ENCODE peak calls at places on chromosomes 12 and 14, in six cellular contexts. P is K562, W is GM12878, G is H1, E is HepG2, T is SK-N-SH. I is an unnamed sample.

GRCh38 chr12:132483208-132483607 is 6.7 kb upstream of the FBRSL1 start:
- DNase-seq in P (no peak), W (no peak), G (no peak), E (no peak), T (no peak), I (no peak)

GRCh38 chr14:94424371-94424770 is 28.2 kb downstream of the SERPINA11 start:
- DNase-seq in P (no peak), W (no peak), G (no peak), E (no peak), T (no peak), I (no peak)

GRCh38 chr14:49971156-49972141 is 78.6 kb downstream of the ARF6 start:
- DNase-seq in P (peak; percentile 23), W (peak; percentile 89), G (no peak), E (no peak), T (no peak), I (peak; percentile 27)

GRCh38 chr12:58470266-58471010 is 449.9 kb downstream of the LRIG3 start:
- DNase-seq in P (no peak), W (peak; percentile 9), G (no peak), E (no peak), T (no peak), I (no peak)

GRCh38 chr12:21991526-21991925 is 50.3 kb upstream of the ABCC9 start:
- DNase-seq in P (no peak), W (no peak), G (no peak), E (no peak), T (no peak), I (no peak)

GRCh38 chr12:56375598-56376434 is 13.2 kb upstream of the APOF start:
- DNase-seq in P (peak; percentile 62), W (no peak), G (no peak), E (no peak), T (no peak), I (no peak)

GRCh38 chr14:88933203-88933602 is 108.8 kb downstream of the TTC8 start:
- DNase-seq in P (no peak), W (no peak), G (no peak), E (no peak), T (no peak), I (no peak)

GRCh38 chr14:94180655-94181271 is 6.6 kb downstream of the PPP4R4 start:
- DNase-seq in P (peak; percentile 29), W (peak; percentile 20), G (no peak), E (peak; percentile 67), T (peak; percentile 38), I (no peak)

GRCh38 chr12:64332296-64332695 is 58.3 kb downstream of the C12orf56 start:
- DNase-seq in P (no peak), W (no peak), G (no peak), E (no peak), T (no peak), I (no peak)

GRCh38 chr14:54535126-54535525 is 25.4 kb downstream of the CGRRF1 start:
- DNase-seq in P (no peak), W (no peak), G (no peak), E (no peak), T (no peak), I (no peak)

GRCh38 chr12:109944975-109945374 is 44.9 kb downstream of the TCHP start:
- DNase-seq in P (no peak), W (no peak), G (peak; percentile 73), E (peak; percentile 58), T (peak; percentile 60), I (no peak)

GRCh38 chr14:72793154-72793725 is 100.7 kb downstream of the DPF3 start:
- DNase-seq in P (no peak), W (no peak), G (no peak), E (no peak), T (no peak), I (no peak)

GRCh38 chr14:97791072-97791471 is 993.9 kb downstream of the VRK1 start:
- DNase-seq in P (no peak), W (no peak), G (no peak), E (no peak), T (no peak), I (no peak)

GRCh38 chr12:9813821-9814798 is 13.2 kb upstream of the KLRF1 start:
- DNase-seq in P (peak; percentile 61), W (peak; percentile 23), G (peak; percentile 70), E (peak; percentile 9), T (peak; percentile 55), I (peak; percentile 91)

GRCh38 chr12:96241484-96242256 is 47.5 kb downstream of the ELK3 start:
- DNase-seq in P (no peak), W (no peak), G (no peak), E (no peak), T (no peak), I (no peak)

GRCh38 chr12:121568971-121569808 is 11.6 kb downstream of the KDM2B start:
- DNase-seq in P (no peak), W (no peak), G (no peak), E (no peak), T (no peak), I (no peak)

GRCh38 chr12:110198386-110198785 is 74.2 kb downstream of the IFT81 start:
- DNase-seq in P (no peak), W (no peak), G (no peak), E (no peak), T (no peak), I (no peak)

GRCh38 chr14:61512508-61512907 is 182.8 kb upstream of the HIF1A start:
- DNase-seq in P (no peak), W (no peak), G (no peak), E (no peak), T (no peak), I (no peak)

GRCh38 chr12:13204428-13204827 is 7.9 kb downstream of the EMP1 start:
- DNase-seq in P (no peak), W (no peak), G (no peak), E (no peak), T (no peak), I (no peak)

GRCh38 chr12:105451211-105451610 is 120.7 kb downstream of the C12orf75 start:
- DNase-seq in P (no peak), W (no peak), G (no peak), E (no peak), T (no peak), I (no peak)

GRCh38 chr12:12837025-12837872 is 24.1 kb downstream of the DDX47 start:
- DNase-seq in P (peak; percentile 44), W (no peak), G (no peak), E (peak; percentile 37), T (peak; percentile 66), I (peak; percentile 5)

GRCh38 chr14:74616507-74616906 is 4.5 kb upstream of the LTBP2 start:
- DNase-seq in P (peak; percentile 47), W (no peak), G (no peak), E (no peak), T (no peak), I (no peak)

DNA sequence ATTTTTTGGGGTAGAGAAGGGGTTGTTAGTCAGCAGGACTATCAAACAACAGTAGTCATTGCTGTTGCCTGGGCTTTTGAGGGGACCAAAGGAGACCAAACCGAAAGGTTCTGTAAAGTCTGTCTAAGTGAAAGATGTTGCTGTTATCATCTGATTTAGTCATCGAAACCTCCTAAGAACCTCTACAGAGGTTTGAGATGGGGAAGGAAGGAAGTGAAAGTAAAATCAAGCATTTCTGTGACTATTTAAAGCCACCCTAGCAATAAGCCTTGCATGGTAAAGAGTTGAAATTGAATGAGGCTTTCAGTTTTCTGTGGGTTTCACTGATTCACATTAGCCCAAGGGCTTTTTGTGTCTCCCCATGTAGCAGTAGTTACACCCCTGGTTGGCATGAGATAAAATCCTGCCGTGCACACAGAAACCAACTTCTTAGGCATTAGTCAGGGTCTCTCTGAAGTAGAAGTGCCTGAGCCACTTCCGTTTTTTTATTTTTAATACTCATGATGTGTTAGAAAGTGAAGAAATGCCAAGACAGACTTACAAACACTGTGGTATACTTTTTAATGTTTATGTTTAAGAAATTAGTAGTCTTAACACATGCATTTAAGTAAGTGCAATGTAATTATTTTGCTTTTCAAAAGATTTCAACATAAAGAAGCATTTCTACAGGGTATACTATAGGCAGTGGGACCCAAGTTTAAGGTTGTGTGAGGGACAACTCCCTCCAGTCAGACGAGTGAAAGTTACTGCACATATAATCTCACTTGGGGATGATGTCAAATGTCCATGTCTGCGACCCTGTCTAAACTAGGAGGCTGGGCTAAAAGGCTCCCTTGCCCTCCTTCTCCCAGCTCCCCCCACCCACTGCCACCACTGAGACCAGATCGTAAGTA is 50.4 kb downstream of the DYRK2 start:
- DNase-seq in P (no peak), W (peak; percentile 98), G (no peak), E (no peak), T (no peak), I (peak; percentile 10)
- H3K4me3 ChIP-seq in P (no peak overlapping the region), W (no peak overlapping the region), G (no peak overlapping the region), E (no peak overlapping the region), T (peak overlapping the region; percentile 40), I (peak overlapping the region; percentile 3)

GRCh38 chr14:38848243-38848642 is 254.8 kb downstream of the SEC23A start:
- DNase-seq in P (no peak), W (no peak), G (no peak), E (no peak), T (no peak), I (no peak)

GRCh38 chr14:38850664-38851063 is 252.4 kb downstream of the SEC23A start:
- DNase-seq in P (no peak), W (no peak), G (no peak), E (no peak), T (no peak), I (no peak)

GRCh38 chr14:38855513-38855912 is 247.5 kb downstream of the SEC23A start:
- DNase-seq in P (no peak), W (no peak), G (no peak), E (no peak), T (no peak), I (no peak)

GRCh38 chr14:38847161-38847560 is 255.9 kb downstream of the SEC23A start:
- DNase-seq in P (no peak), W (no peak), G (no peak), E (no peak), T (no peak), I (no peak)

GRCh38 chr14:38851109-38851508 is 251.9 kb downstream of the SEC23A start:
- DNase-seq in P (no peak), W (no peak), G (no peak), E (no peak), T (no peak), I (no peak)
- TF ChIP-seq GABPA in P (no peak), W (no peak), G (no peak), E (no peak), T (no peak), I (no peak)

GRCh38 chr12:6113691-6114475 is 10.6 kb downstream of the VWF start:
- DNase-seq in P (no peak), W (no peak), G (no peak), E (no peak), T (no peak), I (no peak)
- H3K4me3 ChIP-seq in P (no peak overlapping the region), W (no peak overlapping the region), G (no peak overlapping the region), E (no peak overlapping the region), T (no peak overlapping the region), I (no peak overlapping the region)

DNA sequence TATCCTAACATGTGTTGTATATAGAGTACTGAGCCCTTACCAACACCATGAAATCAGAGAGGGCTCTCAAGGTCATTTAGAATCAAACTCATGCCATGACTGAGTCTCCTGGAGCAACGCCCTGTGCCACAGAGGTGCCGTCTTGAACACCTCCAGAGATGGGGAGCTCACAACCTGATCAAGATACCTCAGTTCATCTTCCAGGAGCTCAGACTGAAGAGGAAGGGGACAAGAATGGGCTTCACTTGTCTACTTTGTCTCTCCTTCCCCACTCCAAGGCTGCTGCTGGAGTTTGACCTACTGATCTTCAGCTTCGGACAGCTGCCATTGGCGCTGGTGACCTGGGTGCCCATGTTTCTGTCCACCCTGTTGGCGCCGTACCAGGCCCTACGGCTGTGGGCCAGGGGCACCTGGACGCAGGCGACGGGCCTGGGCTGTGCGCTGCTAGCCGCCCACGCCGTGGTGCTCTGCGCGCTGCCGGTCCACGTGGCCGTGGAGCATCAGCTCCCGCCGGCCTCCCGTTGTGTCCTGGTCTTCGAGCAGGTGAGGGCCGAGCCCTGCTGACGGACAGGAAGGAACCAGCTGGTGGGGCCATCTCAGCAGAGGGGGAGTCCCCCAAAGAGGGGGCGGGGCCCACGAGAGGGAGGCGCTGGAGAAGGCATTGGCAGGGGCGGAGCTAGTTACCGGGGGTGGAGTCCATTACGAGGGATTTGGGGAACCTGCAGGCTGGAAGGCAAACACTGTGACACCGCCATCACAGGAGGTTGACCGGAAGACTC is 12.0 kb downstream of the SOAT2 start:
- DNase-seq in P (peak; percentile 55), W (no peak), G (peak; percentile 38), E (no peak), T (no peak), I (no peak)
- TF ChIP-seq GABPA in P (no peak), W (no peak), G (no peak), E (no peak), T (no peak), I (no peak)

I was measured in HL-60.